ENCODE peak calls at places on chromosomes 13 and 19, in six cellular contexts. One of them, this sample, is unnamed.

GRCh38 chr13:92681239-92681638 is 545.4 kb upstream of the GPC6 start:
- DNase-seq in uterus: no peak
- DNase-seq in psoas muscle: no peak
- DNase-seq in upper lobe of right lung: no peak
- DNase-seq in GM13976: no peak
- DNase-seq in lower leg skin: no peak
- DNase-seq in this sample: no peak

GRCh38 chr13:66565261-66565660 is 664.9 kb downstream of the PCDH9 start:
- DNase-seq in uterus: no peak
- DNase-seq in psoas muscle: no peak
- DNase-seq in upper lobe of right lung: no peak
- DNase-seq in GM13976: no peak
- DNase-seq in lower leg skin: no peak
- DNase-seq in this sample: no peak

GRCh38 chr13:30585748-30586262 is 31.9 kb upstream of the USPL1 start:
- DNase-seq in uterus: no peak
- DNase-seq in psoas muscle: no peak
- DNase-seq in upper lobe of right lung: no peak
- DNase-seq in GM13976: no peak
- DNase-seq in lower leg skin: no peak
- DNase-seq in this sample: no peak

GRCh38 chr19:900302-901111 is 7.2 kb downstream of the RNU6-9 start:
- DNase-seq in uterus: no peak
- DNase-seq in psoas muscle: peak
- DNase-seq in upper lobe of right lung: no peak
- DNase-seq in GM13976: no peak
- DNase-seq in lower leg skin: no peak
- DNase-seq in this sample: no peak

GRCh38 chr13:108077284-108077683 is 138.1 kb downstream of the LIG4 start:
- DNase-seq in uterus: no peak
- DNase-seq in psoas muscle: no peak
- DNase-seq in upper lobe of right lung: no peak
- DNase-seq in GM13976: no peak
- DNase-seq in lower leg skin: no peak
- DNase-seq in this sample: no peak

GRCh38 chr13:107743983-107744382 is 471.4 kb downstream of the LIG4 start:
- DNase-seq in uterus: no peak
- DNase-seq in psoas muscle: no peak
- DNase-seq in upper lobe of right lung: no peak
- DNase-seq in GM13976: no peak
- DNase-seq in lower leg skin: no peak
- DNase-seq in this sample: no peak

GRCh38 chr19:28454083-28454482 is 758.9 kb downstream of the UQCRFS1 start:
- DNase-seq in uterus: no peak
- DNase-seq in psoas muscle: no peak
- DNase-seq in upper lobe of right lung: no peak
- DNase-seq in GM13976: no peak
- DNase-seq in lower leg skin: no peak
- DNase-seq in this sample: no peak

GRCh38 chr19:5480427-5480836 is 25.2 kb downstream of the ZNRF4 start:
- DNase-seq in uterus: no peak
- DNase-seq in psoas muscle: peak
- DNase-seq in upper lobe of right lung: no peak
- DNase-seq in GM13976: peak
- DNase-seq in lower leg skin: no peak
- DNase-seq in this sample: no peak

GRCh38 chr19:41795031-41795461 is 1.3 kb upstream of the CEACAM3 start:
- DNase-seq in uterus: no peak
- DNase-seq in psoas muscle: no peak
- DNase-seq in upper lobe of right lung: no peak
- DNase-seq in GM13976: no peak
- DNase-seq in lower leg skin: no peak
- DNase-seq in this sample: peak

GRCh38 chr19:29006057-29006735 is 206.8 kb downstream of the UQCRFS1 start:
- DNase-seq in uterus: no peak
- DNase-seq in psoas muscle: no peak
- DNase-seq in upper lobe of right lung: peak
- DNase-seq in GM13976: no peak
- DNase-seq in lower leg skin: no peak
- DNase-seq in this sample: no peak

GRCh38 chr19:38556521-38557174 is 61.1 kb downstream of the MAP4K1 start:
- DNase-seq in uterus: no peak
- DNase-seq in psoas muscle: no peak
- DNase-seq in upper lobe of right lung: no peak
- DNase-seq in GM13976: no peak
- DNase-seq in lower leg skin: no peak
- DNase-seq in this sample: no peak
- TF ChIP-seq CTCF in uterus: no peak
- TF ChIP-seq CTCF in psoas muscle: no peak
- TF ChIP-seq CTCF in upper lobe of right lung: no peak
- TF ChIP-seq CTCF in GM13976: no peak
- TF ChIP-seq CTCF in lower leg skin: no peak
- TF ChIP-seq CTCF in this sample: no peak

GRCh38 chr19:13366529-13367143 is 139.6 kb downstream of the CACNA1A start:
- DNase-seq in uterus: no peak
- DNase-seq in psoas muscle: no peak
- DNase-seq in upper lobe of right lung: no peak
- DNase-seq in GM13976: peak
- DNase-seq in lower leg skin: no peak
- DNase-seq in this sample: no peak
- TF ChIP-seq CTCF in uterus: no peak
- TF ChIP-seq CTCF in psoas muscle: no peak
- TF ChIP-seq CTCF in upper lobe of right lung: no peak
- TF ChIP-seq CTCF in GM13976: no peak
- TF ChIP-seq CTCF in lower leg skin: no peak
- TF ChIP-seq CTCF in this sample: no peak

DNA sequence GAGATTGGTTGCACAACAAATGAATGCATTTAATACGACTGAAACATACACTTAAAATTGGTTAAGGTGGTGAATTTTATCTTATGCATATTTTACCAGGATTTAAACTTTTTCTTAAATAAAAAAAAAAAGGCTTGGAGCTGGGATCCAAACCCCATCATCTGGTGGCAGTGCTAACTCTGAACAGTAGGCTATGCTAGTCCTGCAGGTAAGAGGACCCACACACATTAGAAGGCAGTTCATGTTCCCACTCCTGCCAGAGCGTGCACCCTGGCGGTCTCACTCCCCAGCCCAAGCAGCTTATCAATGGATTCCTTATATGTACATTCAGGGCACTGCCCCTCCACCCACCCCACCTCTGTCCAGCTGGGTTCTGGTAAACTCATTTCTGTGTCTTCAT is 31.3 kb upstream of the CEBPA start:
- DNase-seq in uterus: no peak
- DNase-seq in psoas muscle: no peak
- DNase-seq in upper lobe of right lung: no peak
- DNase-seq in GM13976: no peak
- DNase-seq in lower leg skin: no peak
- DNase-seq in this sample: no peak
- TF ChIP-seq CTCF in uterus: no peak
- TF ChIP-seq CTCF in psoas muscle: no peak
- TF ChIP-seq CTCF in upper lobe of right lung: no peak
- TF ChIP-seq CTCF in GM13976: no peak
- TF ChIP-seq CTCF in lower leg skin: no peak
- TF ChIP-seq CTCF in this sample: no peak

DNA sequence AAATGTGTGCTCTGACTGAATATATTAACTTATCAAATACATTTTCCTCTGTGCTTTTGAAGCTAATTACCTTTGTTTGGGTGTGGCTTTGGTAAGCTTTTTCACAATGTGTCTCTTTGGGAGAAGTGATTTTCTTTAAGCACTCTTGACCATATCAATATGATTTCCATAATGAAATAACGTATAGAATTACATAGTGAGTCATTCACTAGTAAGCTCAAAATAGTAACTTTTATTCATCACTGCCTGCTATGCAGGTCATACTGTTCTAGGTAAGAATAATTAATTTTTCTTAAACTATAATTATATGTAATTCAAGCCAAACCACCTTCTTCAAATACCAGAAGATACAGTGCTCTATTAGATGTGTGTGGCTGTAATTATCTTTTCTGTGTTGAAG is 480.7 kb downstream of the MYO16 start:
- DNase-seq in uterus: no peak
- DNase-seq in psoas muscle: no peak
- DNase-seq in upper lobe of right lung: no peak
- DNase-seq in GM13976: no peak
- DNase-seq in lower leg skin: no peak
- DNase-seq in this sample: no peak
- TF ChIP-seq CTCF in uterus: no peak
- TF ChIP-seq CTCF in psoas muscle: no peak
- TF ChIP-seq CTCF in upper lobe of right lung: no peak
- TF ChIP-seq CTCF in GM13976: no peak
- TF ChIP-seq CTCF in lower leg skin: no peak
- TF ChIP-seq CTCF in this sample: no peak

DNA sequence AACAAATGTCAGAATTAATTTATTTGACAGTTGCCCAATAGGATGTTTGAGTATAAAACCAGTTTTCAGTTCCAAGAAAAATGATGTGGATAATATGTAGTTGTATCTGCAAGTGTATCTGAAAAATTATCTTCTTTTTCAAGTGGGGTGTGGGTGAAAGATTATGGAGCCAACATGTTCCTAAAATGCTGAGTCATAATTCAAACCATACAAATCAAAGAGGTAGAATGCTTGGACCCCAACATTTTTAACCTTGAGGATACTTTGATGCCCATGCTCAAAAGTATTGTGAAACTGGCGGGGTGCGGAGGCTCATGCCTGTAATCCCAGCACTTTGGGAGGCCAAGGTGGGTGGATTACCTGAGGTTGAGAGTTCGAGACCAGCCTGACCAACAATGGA is 54.0 kb upstream of the ZNF724 start:
- DNase-seq in uterus: no peak
- DNase-seq in psoas muscle: no peak
- DNase-seq in upper lobe of right lung: no peak
- DNase-seq in GM13976: no peak
- DNase-seq in lower leg skin: no peak
- DNase-seq in this sample: no peak
- TF ChIP-seq CTCF in uterus: no peak
- TF ChIP-seq CTCF in psoas muscle: no peak
- TF ChIP-seq CTCF in upper lobe of right lung: no peak
- TF ChIP-seq CTCF in GM13976: no peak
- TF ChIP-seq CTCF in lower leg skin: no peak
- TF ChIP-seq CTCF in this sample: no peak

GRCh38 chr19:40150170-40150569 is 41.1 kb upstream of the MAP3K10 start:
- DNase-seq in uterus: no peak
- DNase-seq in psoas muscle: no peak
- DNase-seq in upper lobe of right lung: no peak
- DNase-seq in GM13976: no peak
- DNase-seq in lower leg skin: peak
- DNase-seq in this sample: peak

GRCh38 chr19:40144947-40145748 is 46.1 kb upstream of the MAP3K10 start:
- DNase-seq in uterus: no peak
- DNase-seq in psoas muscle: no peak
- DNase-seq in upper lobe of right lung: no peak
- DNase-seq in GM13976: no peak
- DNase-seq in lower leg skin: no peak
- DNase-seq in this sample: no peak

GRCh38 chr19:40147338-40147692 is 43.9 kb upstream of the MAP3K10 start:
- DNase-seq in uterus: no peak
- DNase-seq in psoas muscle: no peak
- DNase-seq in upper lobe of right lung: no peak
- DNase-seq in GM13976: no peak
- DNase-seq in lower leg skin: peak
- DNase-seq in this sample: no peak

GRCh38 chr19:40144151-40144550 is 47.1 kb upstream of the MAP3K10 start:
- DNase-seq in uterus: no peak
- DNase-seq in psoas muscle: no peak
- DNase-seq in upper lobe of right lung: no peak
- DNase-seq in GM13976: no peak
- DNase-seq in lower leg skin: no peak
- DNase-seq in this sample: no peak

GRCh38 chr19:40147693-40148347 is 43.4 kb upstream of the MAP3K10 start:
- DNase-seq in uterus: no peak
- DNase-seq in psoas muscle: no peak
- DNase-seq in upper lobe of right lung: no peak
- DNase-seq in GM13976: no peak
- DNase-seq in lower leg skin: peak
- DNase-seq in this sample: peak
- TF ChIP-seq CTCF in uterus: no peak
- TF ChIP-seq CTCF in psoas muscle: no peak
- TF ChIP-seq CTCF in upper lobe of right lung: no peak
- TF ChIP-seq CTCF in GM13976: no peak
- TF ChIP-seq CTCF in lower leg skin: no peak
- TF ChIP-seq CTCF in this sample: no peak

GRCh38 chr19:49468199-49468598 is 5.8 kb upstream of the FLT3LG start:
- DNase-seq in uterus: no peak
- DNase-seq in psoas muscle: no peak
- DNase-seq in upper lobe of right lung: no peak
- DNase-seq in GM13976: no peak
- DNase-seq in lower leg skin: no peak
- DNase-seq in this sample: no peak

GRCh38 chr19:49468746-49469447 is 5.1 kb upstream of the FLT3LG start:
- DNase-seq in uterus: peak
- DNase-seq in psoas muscle: peak
- DNase-seq in upper lobe of right lung: no peak
- DNase-seq in GM13976: peak
- DNase-seq in lower leg skin: peak
- DNase-seq in this sample: peak

GRCh38 chr19:49470615-49470978 is 3.4 kb upstream of the FLT3LG start:
- DNase-seq in uterus: no peak
- DNase-seq in psoas muscle: no peak
- DNase-seq in upper lobe of right lung: no peak
- DNase-seq in GM13976: no peak
- DNase-seq in lower leg skin: no peak
- DNase-seq in this sample: no peak

GRCh38 chr19:49472936-49473335 is 1.1 kb upstream of the FLT3LG start:
- DNase-seq in uterus: no peak
- DNase-seq in psoas muscle: no peak
- DNase-seq in upper lobe of right lung: no peak
- DNase-seq in GM13976: no peak
- DNase-seq in lower leg skin: no peak
- DNase-seq in this sample: no peak

DNA sequence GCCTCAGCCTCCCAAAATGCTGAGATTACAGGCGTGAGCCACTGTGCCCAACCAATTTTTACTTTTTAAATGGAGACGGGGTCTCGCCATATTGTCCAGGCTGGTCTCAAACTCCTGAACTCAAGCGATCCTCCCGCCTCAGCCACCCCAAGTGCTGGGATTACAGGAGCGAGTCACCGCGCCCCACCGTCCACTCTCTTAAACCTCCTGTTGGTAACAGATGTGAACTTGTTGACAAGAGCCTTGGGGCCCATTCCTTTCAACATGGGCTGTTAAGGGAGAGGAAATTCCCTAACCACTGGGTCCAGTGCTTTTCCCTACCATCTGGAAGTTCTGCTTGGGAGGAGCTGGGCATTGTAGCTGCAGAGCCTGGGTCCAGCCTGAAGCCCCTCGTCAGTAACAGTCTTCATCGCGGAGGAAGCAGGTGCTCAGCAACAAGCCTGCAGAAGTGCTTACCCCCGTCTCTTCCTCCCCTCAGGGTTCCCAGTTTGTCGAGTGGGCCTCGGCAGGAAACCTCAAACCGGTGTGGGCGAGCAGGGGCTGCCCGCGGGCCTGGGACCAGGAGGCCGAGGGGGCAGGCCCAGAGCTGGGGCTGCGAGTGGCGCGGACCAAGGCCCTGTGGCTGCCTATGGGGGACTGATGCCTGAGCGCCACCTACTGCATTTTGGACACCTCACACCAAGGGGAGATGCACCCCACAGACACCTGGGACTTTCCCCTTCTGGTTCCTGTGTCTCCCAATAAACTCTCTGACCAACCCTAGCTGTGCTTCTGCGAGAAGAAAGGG is 4.0 kb upstream of the FLT3LG start:
- DNase-seq in uterus: no peak
- DNase-seq in psoas muscle: no peak
- DNase-seq in upper lobe of right lung: no peak
- DNase-seq in GM13976: peak
- DNase-seq in lower leg skin: no peak
- DNase-seq in this sample: no peak
- TF ChIP-seq CTCF in uterus: no peak
- TF ChIP-seq CTCF in psoas muscle: no peak
- TF ChIP-seq CTCF in upper lobe of right lung: peak
- TF ChIP-seq CTCF in GM13976: peak
- TF ChIP-seq CTCF in lower leg skin: no peak
- TF ChIP-seq CTCF in this sample: no peak

GRCh38 chr13:109764474-109765292 is 21.7 kb downstream of the IRS2 start:
- DNase-seq in uterus: no peak
- DNase-seq in psoas muscle: peak
- DNase-seq in upper lobe of right lung: no peak
- DNase-seq in GM13976: no peak
- DNase-seq in lower leg skin: no peak
- DNase-seq in this sample: no peak
- TF ChIP-seq CTCF in uterus: no peak
- TF ChIP-seq CTCF in psoas muscle: peak
- TF ChIP-seq CTCF in upper lobe of right lung: no peak
- TF ChIP-seq CTCF in GM13976: no peak
- TF ChIP-seq CTCF in lower leg skin: no peak
- TF ChIP-seq CTCF in this sample: no peak